ENCODE peak calls at places on chromosomes 16 and 17, in seven cellular contexts. V, Z, O, H, F, L and T are unnamed samples.

GRCh38 chr17:49217651-49218413 is 7.3 kb downstream of the ABI3 start:
- DNase-seq in Z (no peak), L (peak), F (no peak), V (peak), H (no peak), O (peak), T (peak)

GRCh38 chr17:31581491-31581890 is 190.0 kb downstream of the RAB11FIP4 start:
- DNase-seq in O (no peak), H (peak), F (no peak), V (no peak), Z (no peak), L (no peak), T (no peak)

GRCh38 chr17:14389656-14390055 is 88.8 kb downstream of the HS3ST3B1 start:
- DNase-seq in F (no peak), O (no peak), L (no peak), Z (no peak), H (no peak), V (no peak), T (no peak)

GRCh38 chr16:25692307-25692706 is 548 bp downstream of the HS3ST4 start:
- DNase-seq in V (no peak), O (no peak), Z (no peak), L (no peak), F (no peak), H (peak), T (no peak)

GRCh38 chr17:44733753-44734152 is 25.0 kb upstream of the ADAM11 start:
- DNase-seq in V (no peak), Z (no peak), F (peak), L (no peak), O (peak), H (no peak), T (no peak)

GRCh38 chr17:7440823-7441174 is 1.5 kb downstream of the FGF11 start:
- DNase-seq in H (peak), O (no peak), Z (no peak), F (no peak), L (no peak), V (peak), T (no peak)

GRCh38 chr17:38584350-38584925 is 21.3 kb downstream of the SRCIN1 start:
- DNase-seq in O (peak), F (peak), Z (no peak), V (peak), H (peak), L (peak), T (peak)

GRCh38 chr16:25838724-25839186 is 147.0 kb downstream of the HS3ST4 start:
- DNase-seq in O (peak), F (peak), V (no peak), Z (peak), H (peak), L (peak), T (peak)

GRCh38 chr17:77842148-77842905 is 116.2 kb upstream of the TNRC6C start:
- DNase-seq in Z (no peak), L (no peak), H (peak), O (no peak), F (peak), V (peak), T (no peak)

GRCh38 chr17:75524971-75525805 is at the start of gene LLGL2:
- DNase-seq in O (peak), V (peak), Z (no peak), H (peak), L (peak), F (peak), T (peak)

GRCh38 chr16:85062303-85062702 is 34.7 kb downstream of the KIAA0513 start:
- DNase-seq in V (no peak), L (no peak), F (no peak), Z (no peak), O (no peak), H (no peak), T (no peak)

GRCh38 chr17:1004769-1005295 is 7.9 kb downstream of the TIMM22 start:
- DNase-seq in O (no peak), F (no peak), H (no peak), L (no peak), Z (no peak), V (no peak), T (no peak)

GRCh38 chr16:16062023-16062932 is 112.9 kb downstream of the ABCC1 start:
- DNase-seq in Z (no peak), F (no peak), V (peak), O (peak), H (no peak), L (peak), T (peak)

GRCh38 chr17:227581-228222 is 46.3 kb upstream of the DOC2B start:
- DNase-seq in L (no peak), H (no peak), O (no peak), F (no peak), V (no peak), Z (no peak), T (no peak)

GRCh38 chr17:10821062-10821461 is 16.8 kb downstream of the PIRT start:
- DNase-seq in Z (no peak), H (no peak), V (no peak), L (no peak), F (no peak), O (no peak), T (no peak)

GRCh38 chr16:4401510-4401909 is 14.9 kb downstream of the CORO7 start:
- DNase-seq in V (peak), H (no peak), Z (no peak), F (no peak), O (no peak), L (no peak), T (no peak)

GRCh38 chr17:74446551-74447500 is 14.9 kb downstream of the GPRC5C start:
- DNase-seq in V (peak), L (no peak), O (no peak), H (peak), Z (no peak), F (no peak), T (no peak)

GRCh38 chr17:9587969-9588656 is 11.7 kb downstream of the CFAP52 start:
- DNase-seq in V (no peak), F (no peak), Z (no peak), L (no peak), O (no peak), H (no peak), T (no peak)

GRCh38 chr16:57504001-57504400 is 17.7 kb upstream of the DOK4 start:
- DNase-seq in L (no peak), Z (no peak), O (no peak), H (no peak), V (no peak), F (no peak), T (no peak)

GRCh38 chr17:20028436-20028835 is 19.3 kb downstream of the SPECC1 start:
- DNase-seq in V (no peak), F (no peak), L (no peak), H (peak), Z (no peak), O (no peak), T (no peak)

GRCh38 chr16:66948034-66948821 is 12.8 kb upstream of the CES3 start:
- DNase-seq in F (no peak), L (no peak), V (peak), H (peak), Z (no peak), O (no peak), T (no peak)

GRCh38 chr17:58283674-58284612 is 3.2 kb upstream of the MPO start:
- DNase-seq in H (no peak), O (no peak), Z (no peak), F (no peak), L (no peak), V (no peak), T (no peak)

GRCh38 chr16:73012341-73012740 is 35.6 kb downstream of the ZFHX3 start:
- DNase-seq in O (no peak), H (no peak), V (no peak), F (no peak), Z (no peak), L (no peak), T (no peak)

GRCh38 chr17:4504188-4504587 is 5.5 kb downstream of the SPNS2 start:
- DNase-seq in Z (no peak), L (no peak), F (no peak), O (no peak), H (no peak), V (no peak), T (no peak)

GRCh38 chr16:4110680-4111079 is 5.6 kb downstream of the ADCY9 start:
- DNase-seq in L (no peak), F (no peak), V (no peak), H (peak), Z (no peak), O (no peak), T (no peak)

GRCh38 chr17:9016941-9017552 is 4.3 kb upstream of the NTN1 start:
- DNase-seq in Z (no peak), V (no peak), H (no peak), L (no peak), O (no peak), F (no peak), T (no peak)

GRCh38 chr17:68351395-68351794 is 60.1 kb downstream of the ARSG start:
- DNase-seq in F (no peak), V (peak), H (peak), O (no peak), Z (no peak), L (no peak), T (no peak)

GRCh38 chr17:61411114-61411943 is 11.7 kb downstream of the TBX2 start:
- DNase-seq in V (peak), H (peak), L (no peak), Z (no peak), O (no peak), F (no peak), T (peak)

GRCh38 chr17:79420318-79421243 is 190.3 kb downstream of the RBFOX3 start:
- DNase-seq in Z (no peak), L (peak), H (peak), V (no peak), O (no peak), F (no peak), T (no peak)

GRCh38 chr16:14301150-14302030 is 230.3 kb downstream of the MRTFB start:
- DNase-seq in O (peak), F (peak), L (no peak), Z (no peak), H (peak), V (no peak), T (no peak)

GRCh38 chr17:77609553-77610517 is 348.7 kb upstream of the TNRC6C start:
- DNase-seq in F (no peak), O (peak), V (no peak), H (peak), Z (no peak), L (peak), T (peak)

GRCh38 chr17:77328823-77329740 is 188.3 kb downstream of the SEC14L1 start:
- DNase-seq in L (no peak), O (no peak), Z (no peak), F (no peak), H (no peak), V (no peak), T (no peak)

GRCh38 chr17:31318298-31319190 is 2.9 kb downstream of the EVI2A start:
- DNase-seq in H (peak), V (peak), F (peak), L (peak), Z (no peak), O (peak), T (peak)

GRCh38 chr17:41127371-41127770 is 3.4 kb upstream of the KRTAP4-12 start:
- DNase-seq in H (no peak), F (no peak), O (no peak), L (no peak), V (no peak), Z (no peak), T (no peak)

GRCh38 chr16:89502319-89502843 is 5.8 kb upstream of the SPG7 start:
- DNase-seq in V (no peak), O (no peak), Z (no peak), F (peak), H (no peak), L (no peak), T (no peak)

GRCh38 chr16:68236804-68237242 is 896 bp upstream of the ESRP2 start:
- DNase-seq in F (no peak), Z (no peak), V (no peak), L (no peak), O (no peak), H (no peak), T (no peak)

GRCh38 chr16:89410794-89411309 is 79.5 kb downstream of the ANKRD11 start:
- DNase-seq in H (peak), F (no peak), V (peak), O (no peak), L (no peak), Z (peak), T (peak)

GRCh38 chr16:17766012-17766411 is 295.3 kb upstream of the XYLT1 start:
- DNase-seq in V (no peak), O (no peak), Z (no peak), F (no peak), L (no peak), H (no peak), T (no peak)